ENCODE peak calls at places on chromosome 9, in four cellular contexts. U is K562, Y is stomach, V is transverse colon. W is an unnamed sample.

GRCh38 chr9:109381011-109381729 is 60.3 kb upstream of the EPB41L4B start:
- DNase-seq in U (no peak), Y (no peak), V (no peak), W (no peak)

GRCh38 chr9:17614929-17615328 is 36.1 kb downstream of the SH3GL2 start:
- DNase-seq in U (no peak), Y (no peak), V (no peak), W (no peak)

GRCh38 chr9:110712955-110713354 is 44.4 kb downstream of the MUSK start:
- DNase-seq in U (no peak), Y (no peak), V (no peak), W (no peak)

GRCh38 chr9:95991326-95991725 is 115.8 kb downstream of the ERCC6L2 start:
- DNase-seq in U (no peak), Y (no peak), V (no peak), W (no peak)

GRCh38 chr9:79054500-79054899 is 517.3 kb upstream of the TLE4 start:
- DNase-seq in U (no peak), Y (no peak), V (no peak), W (no peak)

GRCh38 chr9:121954477-121955175 is 138.5 kb downstream of the TTLL11 start:
- DNase-seq in U (no peak), Y (no peak), V (no peak), W (no peak)

GRCh38 chr9:112753725-112754124 is 3.2 kb downstream of the SNX30 start:
- DNase-seq in U (no peak), Y (no peak), V (no peak), W (no peak)

GRCh38 chr9:34555002-34555348 is 32.2 kb upstream of the ENHO start:
- DNase-seq in U (no peak), Y (no peak), V (no peak), W (peak)

GRCh38 chr9:95939472-95939871 is 64.0 kb downstream of the ERCC6L2 start:
- DNase-seq in U (no peak), Y (no peak), V (no peak), W (no peak)

GRCh38 chr9:35161713-35162604 is at the start of gene UNC13B:
- DNase-seq in U (peak), Y (peak), V (peak), W (peak)

GRCh38 chr9:131397100-131397790 is 3.4 kb downstream of the PRRC2B start:
- DNase-seq in U (peak), Y (peak), V (no peak), W (no peak)

GRCh38 chr9:33867747-33868429 is 50.9 kb downstream of the UBE2R2 start:
- DNase-seq in U (no peak), Y (no peak), V (no peak), W (no peak)

GRCh38 chr9:77237896-77238295 is 60.6 kb downstream of the VPS13A start:
- DNase-seq in U (no peak), Y (no peak), V (no peak), W (no peak)

GRCh38 chr9:105608685-105609598 is 51.0 kb downstream of the FKTN start:
- DNase-seq in U (peak), Y (no peak), V (no peak), W (no peak)

GRCh38 chr9:72926506-72926905 is 26.3 kb downstream of the ALDH1A1 start:
- DNase-seq in U (no peak), Y (no peak), V (no peak), W (no peak)

DNA sequence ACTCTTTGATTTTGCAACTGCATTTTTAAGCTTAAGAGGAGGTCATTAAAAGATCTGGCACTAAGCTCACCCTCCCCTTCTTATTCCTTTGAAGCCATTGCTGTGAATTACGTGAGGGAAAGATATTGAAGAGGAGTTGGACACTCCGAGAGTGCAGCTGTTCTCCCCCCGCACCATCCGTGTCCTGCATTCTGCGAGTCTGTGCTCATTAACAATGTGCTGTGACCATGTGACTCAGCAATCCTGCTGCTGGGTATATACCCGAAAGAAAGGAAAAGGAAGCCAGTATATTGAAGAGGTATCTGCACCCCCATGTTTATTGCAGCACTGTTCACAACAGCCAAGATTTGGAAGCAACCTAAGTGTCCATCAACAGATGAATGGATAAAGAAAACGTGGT is 40.0 kb downstream of the NXNL2 start:
- DNase-seq in U (no peak), Y (no peak), V (no peak), W (no peak)
- TF ChIP-seq POLR2AphosphoS5 in U (no peak), Y (no peak), V (no peak), W (no peak)

DNA sequence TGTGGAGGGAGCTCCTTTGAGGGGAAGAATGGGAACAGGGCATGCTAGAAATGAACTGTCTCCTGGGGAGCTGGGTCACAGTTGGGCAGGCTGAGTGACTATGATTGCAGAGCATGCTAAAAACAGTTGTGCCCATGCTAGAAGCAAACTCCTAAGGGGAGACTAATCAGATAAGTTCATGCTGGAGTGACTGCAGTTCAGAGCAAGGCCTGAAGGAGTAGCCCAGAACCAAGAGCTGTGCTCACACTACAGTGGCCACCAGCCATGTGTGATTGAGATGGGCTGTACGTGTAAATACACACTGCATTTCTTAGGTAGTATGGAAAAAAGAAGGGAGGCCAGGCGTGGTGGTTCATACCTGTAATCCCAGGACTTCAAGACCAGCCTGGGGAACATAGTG is 10.3 kb upstream of the AK1 start:
- DNase-seq in U (no peak), Y (no peak), V (no peak), W (no peak)
- TF ChIP-seq CTCF in U (peak), Y (no peak), V (no peak), W (no peak)

DNA sequence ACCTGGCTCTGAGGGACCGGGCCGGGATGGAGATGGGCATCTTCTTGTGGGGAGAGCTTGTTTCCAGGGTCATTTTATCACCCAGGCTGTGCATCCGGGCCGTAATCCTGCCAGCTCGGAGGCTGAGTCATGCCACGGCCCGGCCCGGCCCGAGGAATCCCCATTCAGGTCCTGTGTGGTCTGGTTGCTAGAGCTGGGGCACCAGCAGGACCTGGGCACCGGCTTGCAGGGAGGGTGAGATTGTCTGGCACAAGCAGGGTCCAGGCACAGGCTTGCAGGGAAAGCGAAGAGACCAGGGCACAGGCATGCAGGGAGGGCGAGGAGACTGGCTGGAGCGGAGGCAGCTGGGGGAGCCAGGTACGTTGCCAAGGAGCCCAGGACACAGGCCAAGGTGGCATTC is 106.8 kb downstream of the RXRA start:
- DNase-seq in U (no peak), Y (peak), V (no peak), W (no peak)
- TF ChIP-seq POLR2AphosphoS5 in U (no peak), Y (no peak), V (no peak), W (peak)

DNA sequence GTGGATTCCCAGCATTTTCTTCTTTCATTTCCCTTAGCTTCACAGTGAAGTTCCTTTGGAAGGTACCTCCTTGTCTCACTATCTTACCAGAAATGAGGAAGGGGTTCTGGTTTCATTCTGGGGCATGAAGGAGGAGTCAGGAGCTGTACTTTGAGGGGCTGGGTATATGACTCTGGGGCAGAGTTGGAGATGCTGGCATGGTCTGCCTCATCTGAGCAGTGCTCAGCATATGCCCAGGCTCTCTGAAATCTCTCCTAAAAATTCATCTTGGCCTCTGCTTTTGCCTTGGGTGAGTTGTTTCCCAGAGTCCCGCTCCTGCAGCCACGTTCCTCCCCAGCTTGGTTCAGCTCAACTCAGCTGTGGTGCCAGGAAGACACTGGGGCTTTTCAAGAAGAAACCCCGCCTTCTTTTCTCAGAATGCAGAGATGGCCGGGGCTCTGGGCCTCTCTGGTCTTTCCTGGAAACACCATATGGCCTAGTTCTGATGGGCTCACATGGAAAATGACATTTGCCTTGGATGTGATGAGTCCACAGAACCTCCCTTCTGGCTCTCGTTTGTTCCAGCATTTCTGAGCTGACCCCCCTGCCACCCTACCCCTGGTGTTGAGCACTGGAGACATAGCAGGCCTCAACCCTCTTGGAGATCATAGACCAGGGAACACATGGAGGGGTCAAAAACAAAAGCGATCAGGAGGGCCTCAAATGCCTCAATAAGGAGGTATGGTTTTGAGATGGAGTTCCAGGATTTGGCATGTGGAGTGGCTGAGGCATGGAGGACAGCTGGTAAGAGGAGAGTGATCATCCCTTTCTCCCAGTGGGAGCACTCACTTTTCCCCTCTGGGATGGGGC is 12.0 kb upstream of the TGFBR1 start:
- DNase-seq in U (peak), Y (no peak), V (no peak), W (no peak)
- TF ChIP-seq CTCF in U (no peak), Y (no peak), V (no peak), W (no peak)

DNA sequence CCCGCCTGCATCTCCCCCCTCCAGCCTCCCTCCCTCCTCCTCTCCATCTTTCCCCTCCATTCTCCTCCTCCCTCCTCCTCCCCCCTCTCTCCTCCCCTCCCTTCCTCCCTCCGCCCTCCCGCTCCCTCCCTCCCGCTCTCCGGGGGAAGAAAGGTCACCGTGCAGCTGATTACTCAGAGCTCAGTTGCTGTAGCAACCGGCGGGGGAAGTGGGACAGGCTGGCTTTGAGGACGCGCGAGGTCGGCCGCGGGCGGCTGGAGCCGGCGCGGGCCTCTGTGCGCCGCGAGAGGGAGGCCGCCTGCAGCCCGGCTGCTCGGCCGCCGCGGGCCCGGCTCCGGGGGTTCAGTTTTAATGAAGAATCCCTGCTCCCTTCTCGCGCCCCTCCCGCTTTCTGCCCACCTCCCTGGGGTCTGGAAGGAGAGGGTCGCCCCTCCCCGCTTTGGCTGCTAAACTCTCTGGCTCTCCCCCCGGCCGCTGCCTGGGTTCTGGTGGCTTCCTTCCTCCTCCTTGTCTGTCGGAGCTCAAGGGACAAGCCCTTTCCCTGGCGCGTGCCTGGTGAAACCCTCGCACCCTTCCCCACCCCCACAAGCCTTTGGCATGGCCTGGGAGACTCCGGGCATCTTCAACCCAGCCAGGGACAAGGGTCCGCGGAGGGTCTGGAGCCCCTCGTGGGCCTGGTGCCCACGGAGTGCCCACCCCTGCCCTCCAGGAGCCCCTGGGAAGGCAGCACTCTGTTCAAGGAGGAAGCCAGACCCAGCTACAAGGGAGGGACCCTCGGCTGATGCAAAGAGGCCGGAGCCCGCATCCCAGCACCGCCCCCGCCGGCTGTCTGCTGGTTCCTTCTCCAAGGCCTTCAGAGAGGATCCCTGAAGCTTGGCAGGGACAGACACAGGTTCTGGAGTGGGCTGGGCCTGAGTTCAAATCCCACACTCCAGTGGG is 160.3 kb downstream of the C9orf50 start:
- DNase-seq in U (peak), Y (peak), V (peak), W (peak)
- TF ChIP-seq POLR2AphosphoS5 in U (peak), Y (peak), V (peak), W (peak)

DNA sequence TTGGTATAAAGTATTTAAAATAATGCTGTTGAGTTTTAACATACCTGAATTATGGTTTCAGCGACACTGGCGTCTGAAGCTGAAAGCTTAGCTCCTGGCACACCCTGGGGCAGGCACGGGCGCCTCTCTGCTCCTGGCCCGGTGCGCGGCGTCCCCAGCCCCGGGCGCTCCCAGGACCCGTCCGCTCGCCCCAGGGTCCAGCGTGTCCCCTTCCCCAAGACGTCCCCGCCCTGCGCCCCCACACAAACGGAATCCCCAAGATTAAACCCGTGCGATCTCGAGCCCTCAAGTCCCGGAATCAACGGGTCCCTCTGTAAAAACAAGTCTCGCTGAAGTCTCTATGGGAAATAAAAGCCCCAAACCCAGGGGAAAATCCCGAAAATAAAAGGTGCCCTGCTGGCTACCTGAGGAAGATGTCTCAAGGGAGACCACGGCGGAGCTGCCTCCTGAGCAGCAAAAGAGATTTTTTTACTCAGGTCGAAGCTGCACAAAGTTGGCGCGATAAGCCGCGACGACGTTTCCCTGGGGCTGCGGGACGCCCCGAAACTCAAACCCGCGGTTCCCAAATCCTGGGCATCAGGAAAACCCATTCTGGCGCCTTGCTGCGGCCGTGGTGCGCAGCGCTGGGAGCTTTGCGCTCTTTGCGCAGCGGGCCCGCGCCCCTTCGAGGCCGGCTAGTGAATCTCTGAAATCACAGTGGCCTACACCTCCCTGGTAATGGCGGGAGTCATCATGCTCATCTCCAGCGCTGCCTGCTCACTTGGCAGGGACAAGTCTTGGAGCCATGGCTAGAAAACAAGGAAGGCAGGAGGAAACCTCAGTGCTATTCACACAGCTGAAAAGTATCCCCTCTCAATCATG is 6.3 kb upstream of the IFNA8 start:
- DNase-seq in U (no peak), Y (no peak), V (no peak), W (peak)
- TF ChIP-seq CTCF in U (no peak), Y (no peak), V (no peak), W (no peak)

GRCh38 chr9:127899200-127899943 is at the start of gene ST6GALNAC6:
- DNase-seq in U (peak), Y (peak), V (peak), W (peak)
- TF ChIP-seq POLR2AphosphoS5 in U (no peak), Y (no peak), V (peak), W (peak)

GRCh38 chr9:136695435-136695895 is 8.2 kb upstream of the AGPAT2 start:
- DNase-seq in U (no peak), Y (peak), V (peak), W (no peak)
- TF ChIP-seq CTCF in U (no peak), Y (no peak), V (no peak), W (no peak)

GRCh38 chr9:3510796-3511195 is 15.0 kb downstream of the RFX3 start:
- DNase-seq in U (no peak), Y (no peak), V (no peak), W (no peak)
- TF ChIP-seq POLR2AphosphoS5 in U (no peak), Y (no peak), V (no peak), W (no peak)

DNA sequence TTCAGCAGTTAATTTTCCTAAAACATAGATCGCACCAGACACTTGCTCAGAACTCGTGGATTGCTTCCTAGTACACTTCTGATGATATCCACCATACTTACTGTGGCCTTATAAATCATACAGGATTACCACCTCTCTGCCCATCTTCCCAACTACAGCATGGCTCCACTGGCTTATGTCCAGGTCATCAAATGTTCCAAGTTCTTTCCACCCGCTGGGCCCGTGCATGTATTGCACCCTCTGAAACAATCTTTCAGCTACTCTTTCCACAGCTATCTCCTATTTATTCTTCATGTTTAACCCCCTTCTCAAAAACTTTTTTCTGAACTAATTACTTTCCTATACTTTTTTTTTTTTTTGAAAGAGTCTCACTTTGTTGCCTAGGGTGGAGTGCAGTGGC is 18.5 kb downstream of the FBXW2 start:
- DNase-seq in U (peak), Y (no peak), V (no peak), W (no peak)
- TF ChIP-seq CTCF in U (no peak), Y (no peak), V (no peak), W (no peak)

W was measured in spleen.